ENCODE peak calls at places on chromosomes 5 and 9, in five cellular contexts. J is activated CD8-positive, alpha-beta memory T cell treated with anti-CD3 and anti-CD28 coated beads for 48 hours; B is T-helper 9 cell; Z is DMS 273 treated with DMSO at 0.1 percent for 48 hours; M is Calu3. D is an unnamed sample.

GRCh38 chr9:126891676-126892075 is 22.9 kb upstream of the RALGPS1 start:
- DNase-seq in Z (no peak), M (no peak), B (no peak), J (no peak), D (no peak)

GRCh38 chr5:112849912-112850311 is 11.2 kb upstream of the SRP19 start:
- DNase-seq in M (no peak), Z (no peak), J (no peak), B (no peak), D (no peak)

GRCh38 chr5:96663608-96664007 is 1.4 kb downstream of the CAST start:
- DNase-seq in B (no peak), Z (no peak), J (no peak), M (no peak), D (no peak)

GRCh38 chr5:173778784-173779304 is 109.3 kb upstream of the CPEB4 start:
- DNase-seq in B (no peak), J (no peak), Z (no peak), M (peak; percentile 40), D (no peak)

GRCh38 chr5:117266237-117266725 is 691.7 kb upstream of the SEMA6A start:
- DNase-seq in M (no peak), B (no peak), Z (no peak), J (no peak), D (no peak)

GRCh38 chr9:110015759-110016158 is 192.2 kb downstream of the C9orf152 start:
- DNase-seq in M (no peak), B (no peak), J (no peak), Z (no peak), D (peak; percentile 34)

GRCh38 chr9:95023217-95024003 is 294.1 kb downstream of the FANCC start:
- DNase-seq in M (peak; percentile 57), J (no peak), B (no peak), Z (no peak), D (no peak)

GRCh38 chr5:155021858-155022257 is 8.3 kb downstream of the KIF4B start:
- DNase-seq in J (no peak), B (no peak), M (no peak), Z (no peak), D (no peak)

GRCh38 chr5:177302354-177303110 is 987 bp downstream of the RAB24 start:
- DNase-seq in Z (no peak), M (no peak), B (no peak), J (no peak), D (no peak)

GRCh38 chr9:69122391-69123141 is 51.5 kb upstream of the TJP2 start:
- DNase-seq in J (no peak), M (peak; percentile 44), B (no peak), Z (no peak), D (peak; percentile 81)

GRCh38 chr5:140978260-140978659 is 12.0 kb downstream of the PCDHAC2 start:
- DNase-seq in J (no peak), B (no peak), M (no peak), Z (no peak), D (no peak)

GRCh38 chr5:10757043-10757442 is 4.0 kb downstream of the DAP start:
- DNase-seq in Z (no peak), B (no peak), J (no peak), M (no peak), D (no peak)